ENCODE peak calls at places on chromosome 1, in ten cellular contexts. E is NCI-H187; J is AG10803; A is CD8-positive, alpha-beta memory T cell; Z is HTR-8/SVneo; B is GM20000; V is NCI-H82; I is CD14-positive monocyte; X is fibroblast of the conjunctiva; O is frontal cortex. R is an unnamed sample.

GRCh38 chr1:25140073-25140797 is 92.1 kb downstream of the SYF2 start:
- DNase-seq in E (no peak), J (no peak), A (no peak), Z (no peak), B (peak), V (no peak), I (peak), X (no peak), O (no peak), R (no peak)

GRCh38 chr1:44113095-44113609 is 5.5 kb upstream of the KLF17 start:
- DNase-seq in E (no peak), J (no peak), A (no peak), Z (no peak), B (peak), V (no peak), I (no peak), X (no peak), O (no peak), R (no peak)

GRCh38 chr1:78080767-78081166 is 35.0 kb downstream of the GIPC2 start:
- DNase-seq in E (no peak), J (no peak), A (no peak), Z (no peak), B (no peak), V (no peak), I (no peak), X (no peak), O (no peak), R (no peak)

GRCh38 chr1:65420590-65421340 is at the start of the genes LEPR and LEPROT:
- DNase-seq in E (peak), J (no peak), A (no peak), Z (peak), B (no peak), V (peak), I (no peak), X (no peak), O (no peak), R (no peak)

GRCh38 chr1:183675381-183675780 is 22.3 kb upstream of the APOBEC4 start:
- DNase-seq in E (no peak), J (no peak), A (no peak), Z (no peak), B (no peak), V (no peak), I (no peak), X (no peak), O (no peak), R (no peak)

GRCh38 chr1:162943627-162944026 is 82.7 kb upstream of the CCDC190 start:
- DNase-seq in E (no peak), J (peak), A (no peak), Z (no peak), B (no peak), V (peak), I (no peak), X (no peak), O (no peak), R (no peak)

GRCh38 chr1:194289569-194290266 is 1103.3 kb upstream of the B3GALT2 start:
- DNase-seq in E (no peak), J (no peak), A (peak), Z (no peak), B (peak), V (no peak), I (no peak), X (no peak), O (no peak), R (no peak)

GRCh38 chr1:154883919-154884867 is 14.1 kb upstream of the KCNN3 start:
- DNase-seq in E (no peak), J (no peak), A (no peak), Z (no peak), B (no peak), V (no peak), I (no peak), X (no peak), O (no peak), R (no peak)

GRCh38 chr1:234774971-234775370 is 165.0 kb upstream of the IRF2BP2 start:
- DNase-seq in E (no peak), J (no peak), A (no peak), Z (no peak), B (no peak), V (no peak), I (peak), X (no peak), O (no peak), R (no peak)

GRCh38 chr1:24178404-24178803 is 8.7 kb downstream of the IFNLR1 start:
- DNase-seq in E (no peak), J (no peak), A (no peak), Z (no peak), B (no peak), V (no peak), I (no peak), X (no peak), O (no peak), R (no peak)

GRCh38 chr1:192512426-192513125 is 63.0 kb upstream of the RGS1 start:
- DNase-seq in E (no peak), J (no peak), A (no peak), Z (no peak), B (no peak), V (peak), I (peak), X (no peak), O (no peak), R (no peak)

GRCh38 chr1:42680921-42681683 is 1.1 kb upstream of the YBX1 start:
- DNase-seq in E (no peak), J (no peak), A (no peak), Z (no peak), B (peak), V (peak), I (no peak), X (no peak), O (no peak), R (no peak)

GRCh38 chr1:15700510-15700909 is 16.4 kb downstream of the PLEKHM2 start:
- DNase-seq in E (no peak), J (peak), A (no peak), Z (no peak), B (no peak), V (no peak), I (no peak), X (no peak), O (no peak), R (no peak)

GRCh38 chr1:36771222-36771621 is 263.1 kb downstream of the GRIK3 start:
- DNase-seq in E (no peak), J (no peak), A (no peak), Z (no peak), B (no peak), V (peak), I (no peak), X (no peak), O (no peak), R (no peak)

GRCh38 chr1:219541946-219542345 is 71.0 kb downstream of the ZC3H11B start:
- DNase-seq in E (no peak), J (no peak), A (no peak), Z (no peak), B (no peak), V (no peak), I (no peak), X (no peak), O (no peak), R (no peak)

GRCh38 chr1:111570781-111571181 is 48.8 kb upstream of the RAP1A start:
- DNase-seq in E (no peak), J (no peak), A (peak), Z (no peak), B (peak), V (peak), I (peak), X (no peak), O (no peak), R (no peak)